ENCODE peak calls at places on chromosomes 16 and 17, in seven cellular contexts. N, W, V, I, L, K and Q are unnamed samples.

GRCh38 chr17:4893272-4893671 is 6.1 kb upstream of the C17orf107 start:
- DNase-seq in N (no peak), W (no peak), V (no peak), I (no peak), L (no peak), K (no peak), Q (no peak)

GRCh38 chr17:56499799-56500388 is 93.6 kb upstream of the NOG start:
- DNase-seq in N (no peak), W (no peak), V (peak), I (no peak), L (peak), K (no peak), Q (no peak)

GRCh38 chr17:82273327-82274133 is at the start of gene CSNK1D:
- DNase-seq in N (peak), W (peak), V (peak), I (peak), L (peak), K (peak), Q (peak)

GRCh38 chr17:48335858-48336500 is 94.0 kb downstream of the SKAP1 start:
- DNase-seq in N (no peak), W (peak), V (peak), I (peak), L (peak), K (no peak), Q (no peak)

GRCh38 chr17:80622170-80622466 is 77.5 kb downstream of the RPTOR start:
- DNase-seq in N (no peak), W (no peak), V (no peak), I (no peak), L (no peak), K (no peak), Q (no peak)

GRCh38 chr17:12659500-12659899 is 6.2 kb upstream of the MYOCD start:
- DNase-seq in N (no peak), W (no peak), V (no peak), I (no peak), L (no peak), K (no peak), Q (no peak)

GRCh38 chr17:79861371-79862216 is 22.4 kb upstream of the CBX4 start:
- DNase-seq in N (no peak), W (no peak), V (no peak), I (no peak), L (no peak), K (no peak), Q (no peak)

GRCh38 chr17:55321507-55322064 is 56.8 kb downstream of the HLF start:
- DNase-seq in N (no peak), W (no peak), V (no peak), I (no peak), L (no peak), K (no peak), Q (no peak)

GRCh38 chr16:20799599-20799998 is 6.7 kb downstream of the ERI2 start:
- DNase-seq in N (no peak), W (no peak), V (peak), I (no peak), L (no peak), K (no peak), Q (no peak)

GRCh38 chr17:39016193-39017153 is 49.3 kb upstream of the FBXO47 start:
- DNase-seq in N (no peak), W (no peak), V (no peak), I (no peak), L (no peak), K (no peak), Q (no peak)

GRCh38 chr17:63555475-63556156 is 5.3 kb downstream of the DCAF7 start:
- DNase-seq in N (no peak), W (no peak), V (no peak), I (no peak), L (no peak), K (no peak), Q (no peak)

GRCh38 chr17:65181237-65182061 is 44.3 kb downstream of the RGS9 start:
- DNase-seq in N (peak), W (no peak), V (no peak), I (peak), L (no peak), K (no peak), Q (peak)

GRCh38 chr17:71959129-71959528 is 161.7 kb upstream of the SOX9 start:
- DNase-seq in N (no peak), W (peak), V (peak), I (peak), L (no peak), K (no peak), Q (no peak)
- TF ChIP-seq TAF1 in N (no peak), W (no peak), V (no peak), I (no peak), L (no peak), K (no peak), Q (no peak)

GRCh38 chr17:61117983-61118382 is 281.7 kb upstream of the TBX2 start:
- DNase-seq in N (no peak), W (no peak), V (no peak), I (no peak), L (no peak), K (no peak), Q (no peak)
- TF ChIP-seq POLR2AphosphoS5 in N (no peak), W (no peak), V (no peak), I (no peak), L (no peak), K (no peak), Q (no peak)

GRCh38 chr16:74846714-74847113 is 72.1 kb upstream of the FA2H start:
- DNase-seq in N (no peak), W (no peak), V (no peak), I (no peak), L (no peak), K (no peak), Q (no peak)
- TF ChIP-seq TAF1 in N (no peak), W (no peak), V (no peak), I (no peak), L (no peak), K (no peak), Q (no peak)

GRCh38 chr16:29959293-29959692 is 2.6 kb upstream of the TMEM219 start:
- DNase-seq in N (no peak), W (no peak), V (no peak), I (no peak), L (no peak), K (no peak), Q (no peak)
- TF ChIP-seq POLR2AphosphoS5 in N (no peak), W (no peak), V (no peak), I (no peak), L (no peak), K (no peak), Q (no peak)

GRCh38 chr16:47887496-47887895 is 268.3 kb downstream of the ABCC12 start:
- DNase-seq in N (no peak), W (no peak), V (no peak), I (no peak), L (no peak), K (no peak), Q (no peak)

GRCh38 chr16:47888142-47888541 is 267.7 kb downstream of the ABCC12 start:
- DNase-seq in N (no peak), W (no peak), V (peak), I (no peak), L (no peak), K (no peak), Q (no peak)

GRCh38 chr16:47885489-47885888 is 270.3 kb downstream of the ABCC12 start:
- DNase-seq in N (no peak), W (no peak), V (no peak), I (no peak), L (no peak), K (no peak), Q (no peak)

GRCh38 chr16:47888734-47889133 is 267.1 kb downstream of the ABCC12 start:
- DNase-seq in N (no peak), W (no peak), V (no peak), I (no peak), L (no peak), K (no peak), Q (no peak)

GRCh38 chr16:47886631-47887415 is 269.0 kb downstream of the ABCC12 start:
- DNase-seq in N (no peak), W (no peak), V (no peak), I (no peak), L (no peak), K (no peak), Q (no peak)
- TF ChIP-seq TAF1 in N (no peak), W (no peak), V (no peak), I (no peak), L (no peak), K (no peak), Q (no peak)

GRCh38 chr16:63947022-63947421 is 1174.8 kb downstream of the CDH11 start:
- DNase-seq in N (no peak), W (no peak), V (no peak), I (no peak), L (no peak), K (no peak), Q (no peak)
- TF ChIP-seq POLR2AphosphoS5 in N (no peak), W (no peak), V (no peak), I (no peak), L (no peak), K (no peak), Q (no peak)

GRCh38 chr16:70750893-70751467 is 50.0 kb downstream of the VAC14 start:
- DNase-seq in N (no peak), W (no peak), V (no peak), I (no peak), L (no peak), K (no peak), Q (no peak)
- TF ChIP-seq TAF1 in N (no peak), W (no peak), V (no peak), I (no peak), L (no peak), K (no peak), Q (no peak)

GRCh38 chr16:10918294-10919002 is 23.8 kb downstream of the DEXI start:
- DNase-seq in N (peak), W (peak), V (peak), I (peak), L (peak), K (peak), Q (peak)
- TF ChIP-seq POLR2AphosphoS5 in N (peak), W (no peak), V (no peak), I (peak), L (no peak), K (no peak), Q (no peak)

DNA sequence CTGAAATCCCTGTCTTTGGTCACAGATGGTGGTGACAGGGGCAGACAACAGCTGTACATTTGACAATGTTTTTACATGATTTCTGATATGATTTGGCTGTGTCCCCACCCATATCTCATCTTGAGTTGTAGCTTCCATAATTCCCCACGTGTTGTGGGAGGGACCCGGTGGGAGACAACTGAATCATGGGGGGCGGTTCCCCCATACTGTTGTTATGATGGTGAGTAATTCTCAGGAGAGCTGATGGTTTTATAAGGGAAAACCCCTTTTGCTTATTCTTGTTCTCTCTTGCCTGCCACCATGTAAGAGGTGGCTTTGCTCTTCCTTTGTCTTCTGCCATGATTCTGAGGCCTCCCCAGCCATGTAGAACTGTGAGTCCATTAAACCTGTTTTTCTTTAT is 353.9 kb downstream of the CPPED1 start:
- DNase-seq in N (no peak), W (no peak), V (no peak), I (no peak), L (no peak), K (no peak), Q (no peak)
- TF ChIP-seq TAF1 in N (no peak), W (no peak), V (no peak), I (no peak), L (no peak), K (no peak), Q (no peak)

DNA sequence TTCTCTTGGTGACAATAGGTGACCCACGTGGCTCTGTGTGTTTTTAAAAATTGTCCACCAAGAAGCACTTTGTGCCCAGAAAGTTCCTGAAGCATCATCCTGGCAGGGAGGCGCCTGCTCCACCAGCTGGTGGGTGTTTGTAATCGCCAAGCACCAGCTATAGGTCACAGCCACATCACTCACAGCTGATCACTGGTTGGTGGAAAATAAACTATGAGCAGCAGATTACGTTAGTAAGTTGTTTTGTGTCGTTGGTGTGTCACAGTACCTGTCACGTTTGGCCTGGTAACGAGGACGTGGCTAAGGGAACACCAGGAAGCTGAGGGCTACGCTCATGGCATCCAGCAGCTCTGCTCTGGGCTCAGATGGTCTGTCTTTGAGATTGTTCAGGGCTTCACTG is 10.1 kb downstream of the MRM3 start:
- DNase-seq in N (no peak), W (no peak), V (no peak), I (no peak), L (no peak), K (no peak), Q (no peak)
- TF ChIP-seq POLR2AphosphoS5 in N (no peak), W (no peak), V (no peak), I (no peak), L (no peak), K (no peak), Q (no peak)